ENCODE peak calls at places on chromosome 14, in seven cellular contexts. One of them, this sample, is unnamed.

GRCh38 chr14:32017587-32017986 is 59.5 kb upstream of the ARHGAP5 start:
- DNase-seq in heart left ventricle: no peak
- DNase-seq in keratinocyte: no peak
- DNase-seq in body of pancreas: no peak
- DNase-seq in Panc1: no peak
- DNase-seq in right lobe of liver: no peak
- DNase-seq in colonic mucosa: no peak
- DNase-seq in this sample: no peak

GRCh38 chr14:36300337-36300736 is 20.1 kb downstream of the MBIP start:
- DNase-seq in heart left ventricle: no peak
- DNase-seq in keratinocyte: no peak
- DNase-seq in body of pancreas: no peak
- DNase-seq in Panc1: no peak
- DNase-seq in right lobe of liver: no peak
- DNase-seq in colonic mucosa: no peak
- DNase-seq in this sample: no peak

GRCh38 chr14:84937449-84937848 is 592.5 kb upstream of the FLRT2 start:
- DNase-seq in heart left ventricle: no peak
- DNase-seq in keratinocyte: no peak
- DNase-seq in body of pancreas: peak
- DNase-seq in Panc1: no peak
- DNase-seq in right lobe of liver: no peak
- DNase-seq in colonic mucosa: no peak
- DNase-seq in this sample: no peak

GRCh38 chr14:99568567-99569560 is 35.1 kb downstream of the CCDC85C start:
- DNase-seq in heart left ventricle: peak
- DNase-seq in keratinocyte: no peak
- DNase-seq in body of pancreas: peak
- DNase-seq in Panc1: no peak
- DNase-seq in right lobe of liver: no peak
- DNase-seq in colonic mucosa: no peak
- DNase-seq in this sample: no peak

GRCh38 chr14:53432378-53432802 is 279.3 kb upstream of the DDHD1 start:
- DNase-seq in heart left ventricle: no peak
- DNase-seq in keratinocyte: no peak
- DNase-seq in body of pancreas: no peak
- DNase-seq in Panc1: peak
- DNase-seq in right lobe of liver: no peak
- DNase-seq in colonic mucosa: no peak
- DNase-seq in this sample: no peak

GRCh38 chr14:69701857-69702256 is 65.1 kb upstream of the SRSF5 start:
- DNase-seq in heart left ventricle: no peak
- DNase-seq in keratinocyte: no peak
- DNase-seq in body of pancreas: no peak
- DNase-seq in Panc1: no peak
- DNase-seq in right lobe of liver: no peak
- DNase-seq in colonic mucosa: no peak
- DNase-seq in this sample: no peak

GRCh38 chr14:74301594-74302159 is 1.1 kb downstream of the ABCD4 start:
- DNase-seq in heart left ventricle: no peak
- DNase-seq in keratinocyte: no peak
- DNase-seq in body of pancreas: no peak
- DNase-seq in Panc1: no peak
- DNase-seq in right lobe of liver: no peak
- DNase-seq in colonic mucosa: peak
- DNase-seq in this sample: no peak

GRCh38 chr14:94970937-94971730 is 186.2 kb downstream of the DICER1 start:
- DNase-seq in heart left ventricle: no peak
- DNase-seq in keratinocyte: no peak
- DNase-seq in body of pancreas: no peak
- DNase-seq in Panc1: no peak
- DNase-seq in right lobe of liver: no peak
- DNase-seq in colonic mucosa: no peak
- DNase-seq in this sample: no peak

GRCh38 chr14:68563256-68564131 is 229.4 kb downstream of the ZFP36L1 start:
- DNase-seq in heart left ventricle: no peak
- DNase-seq in keratinocyte: no peak
- DNase-seq in body of pancreas: peak
- DNase-seq in Panc1: no peak
- DNase-seq in right lobe of liver: peak
- DNase-seq in colonic mucosa: no peak
- DNase-seq in this sample: no peak
- H3K27ac ChIP-seq in heart left ventricle: peak
- H3K27ac ChIP-seq in keratinocyte: peak
- H3K27ac ChIP-seq in body of pancreas: peak
- H3K27ac ChIP-seq in Panc1: no peak
- H3K27ac ChIP-seq in right lobe of liver: peak
- H3K27ac ChIP-seq in colonic mucosa: peak
- H3K27ac ChIP-seq in this sample: peak

GRCh38 chr14:93691042-93691780 is 97.1 kb downstream of the PRIMA1 start:
- DNase-seq in heart left ventricle: no peak
- DNase-seq in keratinocyte: no peak
- DNase-seq in body of pancreas: no peak
- DNase-seq in Panc1: no peak
- DNase-seq in right lobe of liver: no peak
- DNase-seq in colonic mucosa: no peak
- DNase-seq in this sample: no peak
- TF ChIP-seq CTCF in heart left ventricle: no peak
- TF ChIP-seq CTCF in keratinocyte: no peak
- TF ChIP-seq CTCF in body of pancreas: no peak
- TF ChIP-seq CTCF in Panc1: no peak
- TF ChIP-seq CTCF in right lobe of liver: no peak
- TF ChIP-seq CTCF in colonic mucosa: no peak
- TF ChIP-seq CTCF in this sample: no peak

GRCh38 chr14:71487941-71488340 is 444.3 kb upstream of the RGS6 start:
- DNase-seq in heart left ventricle: no peak
- DNase-seq in keratinocyte: no peak
- DNase-seq in body of pancreas: no peak
- DNase-seq in Panc1: no peak
- DNase-seq in right lobe of liver: no peak
- DNase-seq in colonic mucosa: no peak
- DNase-seq in this sample: no peak

GRCh38 chr14:71487449-71487848 is 444.8 kb upstream of the RGS6 start:
- DNase-seq in heart left ventricle: no peak
- DNase-seq in keratinocyte: no peak
- DNase-seq in body of pancreas: no peak
- DNase-seq in Panc1: no peak
- DNase-seq in right lobe of liver: no peak
- DNase-seq in colonic mucosa: no peak
- DNase-seq in this sample: no peak

GRCh38 chr14:71486274-71486673 is 446.0 kb upstream of the RGS6 start:
- DNase-seq in heart left ventricle: no peak
- DNase-seq in keratinocyte: no peak
- DNase-seq in body of pancreas: no peak
- DNase-seq in Panc1: no peak
- DNase-seq in right lobe of liver: no peak
- DNase-seq in colonic mucosa: no peak
- DNase-seq in this sample: no peak

GRCh38 chr14:71485833-71486232 is 446.4 kb upstream of the RGS6 start:
- DNase-seq in heart left ventricle: no peak
- DNase-seq in keratinocyte: no peak
- DNase-seq in body of pancreas: no peak
- DNase-seq in Panc1: no peak
- DNase-seq in right lobe of liver: no peak
- DNase-seq in colonic mucosa: no peak
- DNase-seq in this sample: no peak

DNA sequence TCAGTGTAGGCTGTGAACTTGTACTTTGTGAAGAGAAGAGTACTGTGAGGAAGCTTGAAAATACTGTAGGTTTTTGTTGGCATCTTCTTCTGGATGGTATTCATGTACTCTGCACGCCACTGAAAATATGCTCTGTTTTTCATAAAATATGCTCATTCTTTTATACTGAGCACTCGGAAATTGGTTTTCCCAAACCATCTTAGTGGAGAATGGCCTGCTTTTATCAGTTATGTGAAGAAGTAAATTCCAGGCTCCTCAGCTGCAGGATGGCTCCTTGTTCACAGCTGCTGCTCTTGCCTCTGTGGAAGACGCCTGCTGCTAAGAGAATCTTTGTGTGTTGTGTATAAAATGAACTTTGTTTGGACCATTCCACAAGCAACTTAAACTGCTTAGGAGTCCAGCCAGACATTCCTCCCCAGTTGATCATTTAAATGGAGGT is 443.5 kb upstream of the RGS6 start:
- DNase-seq in heart left ventricle: no peak
- DNase-seq in keratinocyte: no peak
- DNase-seq in body of pancreas: no peak
- DNase-seq in Panc1: no peak
- DNase-seq in right lobe of liver: no peak
- DNase-seq in colonic mucosa: no peak
- DNase-seq in this sample: no peak
- H3K27ac ChIP-seq in heart left ventricle: no peak
- H3K27ac ChIP-seq in keratinocyte: no peak
- H3K27ac ChIP-seq in body of pancreas: no peak
- H3K27ac ChIP-seq in Panc1: no peak
- H3K27ac ChIP-seq in right lobe of liver: no peak
- H3K27ac ChIP-seq in colonic mucosa: no peak
- H3K27ac ChIP-seq in this sample: no peak

GRCh38 chr14:20247651-20248246 is 8.7 kb downstream of the OR11H4 start:
- DNase-seq in heart left ventricle: no peak
- DNase-seq in keratinocyte: no peak
- DNase-seq in body of pancreas: no peak
- DNase-seq in Panc1: no peak
- DNase-seq in right lobe of liver: no peak
- DNase-seq in colonic mucosa: no peak
- DNase-seq in this sample: no peak
- TF ChIP-seq CTCF in heart left ventricle: no peak
- TF ChIP-seq CTCF in keratinocyte: peak
- TF ChIP-seq CTCF in body of pancreas: peak
- TF ChIP-seq CTCF in Panc1: peak
- TF ChIP-seq CTCF in right lobe of liver: no peak
- TF ChIP-seq CTCF in colonic mucosa: no peak
- TF ChIP-seq CTCF in this sample: no peak

DNA sequence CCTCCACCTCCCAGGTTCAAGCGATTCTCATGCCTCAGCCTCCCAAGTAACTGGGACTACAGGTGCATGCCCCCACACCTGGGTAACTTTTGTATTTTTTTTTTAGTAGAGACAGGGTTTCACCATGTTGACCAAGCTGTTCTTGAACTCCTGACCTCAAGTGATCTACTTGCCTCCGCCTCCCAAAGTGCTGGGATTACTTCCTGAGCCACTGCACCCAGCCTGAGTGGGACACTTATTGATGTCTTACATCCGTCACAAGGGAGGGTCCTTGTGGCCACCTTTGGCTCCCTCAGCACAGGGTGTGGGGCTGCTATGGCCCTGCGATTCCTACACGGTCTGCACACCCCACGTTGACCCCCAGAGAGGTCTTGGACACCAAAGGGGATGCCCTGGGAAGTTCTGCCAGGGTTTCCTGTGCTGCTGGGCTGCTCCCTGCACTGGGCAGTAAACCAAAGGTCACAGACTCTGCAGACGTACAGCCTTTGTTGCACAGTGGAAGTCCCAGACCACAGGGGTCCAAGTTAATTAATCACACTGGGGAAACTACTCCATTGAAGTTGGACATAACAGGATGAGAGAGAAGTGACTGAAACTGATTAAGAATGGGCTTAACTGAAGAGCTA is 95.7 kb downstream of the SAMD4A start:
- DNase-seq in heart left ventricle: no peak
- DNase-seq in keratinocyte: no peak
- DNase-seq in body of pancreas: no peak
- DNase-seq in Panc1: no peak
- DNase-seq in right lobe of liver: no peak
- DNase-seq in colonic mucosa: no peak
- DNase-seq in this sample: no peak
- H3K27ac ChIP-seq in heart left ventricle: no peak
- H3K27ac ChIP-seq in keratinocyte: no peak
- H3K27ac ChIP-seq in body of pancreas: no peak
- H3K27ac ChIP-seq in Panc1: no peak
- H3K27ac ChIP-seq in right lobe of liver: no peak
- H3K27ac ChIP-seq in colonic mucosa: no peak
- H3K27ac ChIP-seq in this sample: no peak

DNA sequence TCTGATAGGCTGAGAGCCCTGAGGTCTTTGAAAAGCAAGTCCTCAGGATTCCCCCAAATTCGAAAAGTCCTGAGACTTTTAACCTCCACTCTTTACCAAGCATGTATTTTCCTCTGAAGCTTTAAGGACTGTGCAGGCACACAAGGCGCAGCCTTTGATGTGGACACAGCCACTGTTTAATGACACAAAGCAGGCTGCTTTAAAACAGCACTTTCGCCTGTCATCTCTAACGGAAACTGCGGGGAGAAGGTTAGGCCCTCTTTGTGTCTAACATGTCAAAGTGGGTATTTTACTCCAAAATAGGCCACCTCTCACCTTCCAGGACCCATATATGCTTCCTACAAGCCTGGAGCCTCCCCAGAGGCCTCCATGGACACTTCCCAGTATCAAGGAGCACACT is 159.2 kb downstream of the GCH1 start:
- DNase-seq in heart left ventricle: no peak
- DNase-seq in keratinocyte: no peak
- DNase-seq in body of pancreas: no peak
- DNase-seq in Panc1: no peak
- DNase-seq in right lobe of liver: no peak
- DNase-seq in colonic mucosa: no peak
- DNase-seq in this sample: no peak
- TF ChIP-seq CTCF in heart left ventricle: no peak
- TF ChIP-seq CTCF in keratinocyte: no peak
- TF ChIP-seq CTCF in body of pancreas: no peak
- TF ChIP-seq CTCF in Panc1: no peak
- TF ChIP-seq CTCF in right lobe of liver: no peak
- TF ChIP-seq CTCF in colonic mucosa: no peak
- TF ChIP-seq CTCF in this sample: no peak

GRCh38 chr14:102183922-102184677 is 44.4 kb downstream of the WDR20 start:
- DNase-seq in heart left ventricle: no peak
- DNase-seq in keratinocyte: no peak
- DNase-seq in body of pancreas: no peak
- DNase-seq in Panc1: no peak
- DNase-seq in right lobe of liver: no peak
- DNase-seq in colonic mucosa: no peak
- DNase-seq in this sample: no peak

GRCh38 chr14:102182190-102182589 is 42.5 kb downstream of the WDR20 start:
- DNase-seq in heart left ventricle: no peak
- DNase-seq in keratinocyte: peak
- DNase-seq in body of pancreas: no peak
- DNase-seq in Panc1: no peak
- DNase-seq in right lobe of liver: no peak
- DNase-seq in colonic mucosa: no peak
- DNase-seq in this sample: no peak

GRCh38 chr14:102182901-102183619 is 43.4 kb downstream of the WDR20 start:
- DNase-seq in heart left ventricle: no peak
- DNase-seq in keratinocyte: no peak
- DNase-seq in body of pancreas: no peak
- DNase-seq in Panc1: no peak
- DNase-seq in right lobe of liver: no peak
- DNase-seq in colonic mucosa: no peak
- DNase-seq in this sample: no peak

GRCh38 chr14:102180248-102180998 is 40.7 kb downstream of the WDR20 start:
- DNase-seq in heart left ventricle: no peak
- DNase-seq in keratinocyte: no peak
- DNase-seq in body of pancreas: no peak
- DNase-seq in Panc1: no peak
- DNase-seq in right lobe of liver: no peak
- DNase-seq in colonic mucosa: no peak
- DNase-seq in this sample: no peak

GRCh38 chr14:102181187-102181586 is 41.5 kb downstream of the WDR20 start:
- DNase-seq in heart left ventricle: no peak
- DNase-seq in keratinocyte: no peak
- DNase-seq in body of pancreas: no peak
- DNase-seq in Panc1: no peak
- DNase-seq in right lobe of liver: no peak
- DNase-seq in colonic mucosa: no peak
- DNase-seq in this sample: no peak
- H3K27ac ChIP-seq in heart left ventricle: no peak
- H3K27ac ChIP-seq in keratinocyte: no peak
- H3K27ac ChIP-seq in body of pancreas: no peak
- H3K27ac ChIP-seq in Panc1: no peak
- H3K27ac ChIP-seq in right lobe of liver: no peak
- H3K27ac ChIP-seq in colonic mucosa: no peak
- H3K27ac ChIP-seq in this sample: no peak